ENCODE peak calls at places on chromosomes 11 and 22, in seven cellular contexts. X is right lobe of liver, P is fibroblast of mammary gland, F is RWPE1, Y is choroid plexus epithelial cell, J is uterus, T is neural crest cell. Z is an unnamed sample.

GRCh38 chr11:7597620-7598019 is 75.7 kb downstream of the CYB5R2 start:
- DNase-seq in T (no peak), X (no peak), F (peak), Y (no peak), J (no peak), P (no peak), Z (no peak)

GRCh38 chr11:68090706-68091105 is 30.5 kb downstream of the CHKA start:
- DNase-seq in F (no peak), Y (peak), T (no peak), J (no peak), P (no peak), X (no peak), Z (no peak)

GRCh38 chr22:38448945-38449745 is 5.9 kb downstream of the KCNJ4 start:
- DNase-seq in T (no peak), J (no peak), P (no peak), X (no peak), Y (no peak), F (no peak), Z (no peak)

GRCh38 chr22:49933236-49933921 is 14.9 kb downstream of the CRELD2 start:
- DNase-seq in Y (no peak), X (peak), P (peak), F (no peak), J (peak), T (no peak), Z (no peak)

GRCh38 chr11:18526130-18526520 is 617 bp downstream of the TSG101 start:
- DNase-seq in Y (peak), P (no peak), X (no peak), F (no peak), J (no peak), T (no peak), Z (no peak)

GRCh38 chr22:24996420-24996952 is 44.0 kb downstream of the KIAA1671 start:
- DNase-seq in P (peak), F (peak), J (no peak), Y (peak), X (no peak), T (peak), Z (no peak)

GRCh38 chr11:16605440-16605970 is 132.9 kb upstream of the C11orf58 start:
- DNase-seq in J (no peak), F (no peak), T (peak), X (peak), P (no peak), Y (no peak), Z (peak)

GRCh38 chr22:42906605-42907338 is 49.7 kb upstream of the ARFGAP3 start:
- DNase-seq in J (peak), X (no peak), F (no peak), Y (peak), P (peak), T (no peak), Z (no peak)

GRCh38 chr22:28034760-28035401 is 115.8 kb upstream of the PITPNB start:
- DNase-seq in T (no peak), P (peak), Y (peak), J (peak), F (no peak), X (peak), Z (peak)

GRCh38 chr22:23071163-23072034 is 1.1 kb downstream of the GNAZ start:
- DNase-seq in X (peak), T (no peak), Y (no peak), J (no peak), P (no peak), F (no peak), Z (no peak)

GRCh38 chr11:67600324-67601029 is 6.3 kb upstream of the NDUFV1 start:
- DNase-seq in J (no peak), T (no peak), Y (no peak), X (no peak), F (no peak), P (no peak), Z (no peak)

GRCh38 chr11:117874253-117874909 is 2.1 kb downstream of the FXYD6 start:
- DNase-seq in X (no peak), P (no peak), F (no peak), Y (no peak), T (no peak), J (no peak), Z (no peak)
- TF ChIP-seq CTCF in X (no peak), P (no peak), F (no peak), Y (no peak), T (no peak), J (no peak), Z (no peak)

GRCh38 chr22:17945851-17946690 is 78.3 kb downstream of the MICAL3 start:
- DNase-seq in X (no peak), F (no peak), T (no peak), J (no peak), P (no peak), Y (no peak), Z (no peak)
- TF ChIP-seq CTCF in X (no peak), F (no peak), T (no peak), J (no peak), P (no peak), Y (no peak), Z (no peak)

DNA sequence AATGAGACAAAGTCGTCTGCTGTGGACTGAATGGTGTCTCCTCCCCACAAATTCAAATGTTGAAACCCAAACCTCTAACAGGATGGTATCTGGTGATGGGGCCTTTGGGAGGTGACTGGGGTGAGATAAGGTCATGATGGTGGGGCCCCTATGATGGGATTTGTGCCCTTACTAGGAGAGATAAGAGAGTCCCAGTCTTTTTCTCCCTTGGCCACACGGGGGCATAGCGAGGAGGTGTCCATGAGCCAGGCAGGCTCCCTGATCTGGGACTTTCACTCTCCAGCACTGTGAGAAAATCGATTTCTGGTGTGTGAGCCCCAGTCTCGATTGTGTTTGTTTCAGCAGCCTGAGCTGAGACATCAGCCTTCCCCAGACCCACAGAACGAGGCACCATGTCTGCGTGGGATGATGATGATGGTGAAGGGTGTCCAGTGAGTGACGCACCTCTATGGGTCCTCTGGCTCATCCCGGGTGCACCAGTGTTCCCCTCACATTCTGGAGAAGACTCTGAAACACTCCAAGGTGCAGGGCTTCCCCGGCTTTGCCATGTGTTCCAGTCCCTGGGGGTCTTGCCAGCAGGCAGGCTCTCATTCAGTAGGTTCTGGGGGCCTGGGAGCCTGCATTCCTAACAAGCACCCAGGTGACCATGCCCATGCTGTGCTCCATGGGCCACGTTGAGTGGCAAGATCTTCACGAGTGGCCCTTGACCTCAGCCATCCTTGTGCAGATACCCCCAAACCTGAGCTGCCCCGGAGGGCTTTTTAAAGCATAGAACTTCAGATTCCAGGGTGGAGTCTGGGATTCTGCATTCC is 363.0 kb downstream of the CTTN start:
- DNase-seq in X (no peak), F (no peak), J (no peak), P (no peak), T (no peak), Y (no peak), Z (no peak)
- TF ChIP-seq CTCF in X (no peak), F (no peak), J (no peak), P (peak), T (no peak), Y (no peak), Z (no peak)

DNA sequence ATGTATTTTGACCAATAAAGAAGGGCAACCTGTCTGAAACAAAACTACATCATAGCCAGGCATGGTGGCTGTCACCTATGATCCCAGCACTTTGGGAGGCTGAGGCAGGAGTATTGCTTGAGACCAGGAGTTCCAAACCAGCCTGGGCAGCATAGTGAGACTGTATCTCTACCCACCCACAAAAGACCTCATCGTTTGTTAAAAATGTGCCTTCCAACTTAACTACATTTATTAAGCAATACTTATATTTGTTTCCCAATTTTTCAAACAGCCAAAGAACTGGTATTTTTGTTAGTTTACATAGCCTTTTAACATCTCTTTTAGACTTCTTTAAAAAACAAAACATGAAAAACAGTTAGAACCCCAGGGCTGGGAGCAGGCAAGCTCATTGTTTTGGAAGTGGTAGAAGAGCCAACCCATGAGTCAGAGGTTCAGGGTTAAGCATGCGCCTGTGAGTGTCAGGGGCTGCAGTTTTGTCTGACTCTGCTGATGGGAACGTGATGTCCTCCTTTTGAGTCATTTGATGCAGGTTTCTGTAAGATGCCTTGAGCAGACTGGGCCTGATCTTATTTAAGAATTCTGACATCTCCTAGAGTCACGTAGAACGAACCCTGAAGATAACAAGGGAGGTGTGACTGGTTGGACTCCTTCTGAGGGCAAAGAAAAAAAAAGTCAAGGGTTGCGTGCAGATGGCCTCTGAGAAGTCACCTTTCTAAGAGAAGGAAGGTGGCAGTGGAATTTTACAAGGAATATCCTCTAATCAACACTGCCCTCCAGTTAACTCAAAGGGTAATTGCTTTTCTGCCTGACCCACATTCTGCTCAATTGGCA is 53.8 kb upstream of the CRTAM start:
- DNase-seq in T (no peak), P (peak), F (peak), J (peak), X (no peak), Y (peak), Z (no peak)
- TF ChIP-seq CTCF in T (no peak), P (no peak), F (no peak), J (no peak), X (no peak), Y (no peak), Z (no peak)

DNA sequence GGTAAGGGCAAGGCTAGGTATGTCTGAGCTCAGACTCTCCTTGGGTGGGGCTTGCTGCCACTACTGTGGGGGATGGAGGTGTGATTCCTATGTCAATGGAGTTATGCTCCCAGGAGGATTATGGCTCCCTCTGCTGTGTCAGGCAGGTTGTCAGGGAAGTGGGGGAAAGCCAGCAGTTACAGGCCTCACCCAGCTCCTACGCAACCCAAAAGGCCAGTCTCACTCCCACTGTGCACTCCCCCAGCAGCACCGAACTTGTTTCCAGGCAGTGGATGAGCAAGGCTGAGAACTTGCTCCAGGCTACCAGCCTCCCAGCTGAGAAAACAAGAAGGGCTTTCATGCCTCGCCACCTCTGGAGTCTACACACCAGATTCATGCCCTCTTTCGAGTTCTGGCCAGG is 18.2 kb downstream of the C11orf91 start:
- DNase-seq in T (no peak), F (no peak), Y (no peak), X (no peak), J (no peak), P (no peak), Z (no peak)
- TF ChIP-seq CTCF in T (no peak), F (no peak), Y (peak), X (no peak), J (no peak), P (no peak), Z (no peak)

GRCh38 chr11:26608507-26609146 is 36.6 kb upstream of the MUC15 start:
- DNase-seq in Y (no peak), F (no peak), J (no peak), X (no peak), P (no peak), T (no peak), Z (no peak)

GRCh38 chr11:26613759-26614158 is 41.7 kb upstream of the MUC15 start:
- DNase-seq in Y (no peak), P (no peak), T (no peak), X (no peak), J (no peak), F (no peak), Z (no peak)

DNA sequence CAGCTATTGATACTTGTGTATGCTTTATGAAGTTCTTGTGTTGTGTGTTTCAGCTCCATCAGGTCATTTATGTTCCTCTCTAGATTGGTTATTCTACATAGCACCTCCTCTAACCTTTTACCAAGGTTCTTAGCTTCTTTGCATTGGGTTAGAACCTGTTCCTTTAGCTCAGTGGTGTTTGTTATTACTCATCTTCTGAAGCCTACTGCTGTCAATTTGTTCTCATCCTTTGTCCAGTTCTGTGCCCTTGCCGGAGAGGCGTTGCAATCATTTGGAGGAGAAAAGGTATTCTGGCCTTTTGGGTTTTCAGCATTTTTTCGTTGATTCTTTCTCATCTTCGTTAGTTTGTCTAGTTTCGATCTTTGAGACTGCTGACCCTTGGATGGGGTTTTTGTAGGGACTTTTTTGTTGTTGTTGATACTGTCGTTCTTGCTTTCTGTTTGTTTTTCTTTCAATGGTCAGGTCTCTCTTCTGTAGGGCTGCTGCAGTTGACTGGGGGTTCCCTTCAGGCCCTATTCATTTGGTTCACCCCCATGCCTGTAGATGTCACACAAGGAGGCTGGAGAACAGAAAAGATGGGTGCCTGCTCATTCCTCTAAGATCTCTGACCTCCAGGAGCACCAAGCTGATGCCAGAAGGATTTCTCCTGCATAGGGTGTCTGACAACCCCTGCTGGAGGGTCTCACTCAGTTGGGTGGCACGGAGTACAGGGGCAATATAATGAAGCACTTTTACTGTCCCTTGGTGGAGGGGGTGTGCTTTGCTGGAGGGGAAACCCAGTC is 35.9 kb upstream of the MUC15 start:
- DNase-seq in T (no peak), Y (no peak), X (no peak), F (no peak), P (no peak), J (no peak), Z (no peak)
- TF ChIP-seq CTCF in T (no peak), Y (no peak), X (no peak), F (no peak), P (no peak), J (no peak), Z (no peak)

GRCh38 chr11:30914143-30914762 is 328.1 kb upstream of the MPPED2 start:
- DNase-seq in X (peak), J (peak), F (peak), T (peak), Y (peak), P (peak), Z (peak)
- TF ChIP-seq CTCF in X (no peak), J (peak), F (no peak), T (peak), Y (peak), P (peak), Z (no peak)

Z was measured in omental fat pad.